ENCODE peak calls at places on chromosomes 2 and 18, in eight cellular contexts. G, X, D, F, I, E, S and N are unnamed samples. For H3K4me1, the result is how much of the 10 kb centered on the place peaks cover.

GRCh38 chr2:128327180-128327964 is 8.7 kb upstream of the HS6ST1 start:
- DNase-seq in G (no peak), X (no peak), D (no peak), F (no peak), I (no peak), E (no peak), S (no peak), N (no peak)

GRCh38 chr2:47303341-47304148 is 99.4 kb upstream of the MSH2 start:
- DNase-seq in G (peak), X (no peak), D (no peak), F (no peak), I (no peak), E (no peak), S (no peak), N (no peak)

GRCh38 chr2:82230406-82230805 is 1925.9 kb upstream of the LRRTM1 start:
- DNase-seq in G (no peak), X (no peak), D (no peak), F (no peak), I (no peak), E (no peak), S (no peak), N (no peak)

GRCh38 chr18:68275616-68276015 is 439.3 kb downstream of the TMX3 start:
- DNase-seq in G (peak), X (peak), D (no peak), F (no peak), I (no peak), E (no peak), S (no peak), N (no peak)

GRCh38 chr2:36780231-36780808 is 83.8 kb downstream of the VIT start:
- DNase-seq in G (peak), X (peak), D (no peak), F (peak), I (no peak), E (no peak), S (no peak), N (no peak)

GRCh38 chr2:8984152-8984551 is 19.3 kb downstream of the MBOAT2 start:
- DNase-seq in G (no peak), X (peak), D (no peak), F (no peak), I (no peak), E (no peak), S (no peak), N (no peak)

GRCh38 chr2:102386004-102386403 is 30.4 kb downstream of the IL18R1 start:
- DNase-seq in G (no peak), X (no peak), D (no peak), F (no peak), I (no peak), E (no peak), S (no peak), N (no peak)

GRCh38 chr2:8298783-8299182 is 383.1 kb upstream of the ID2 start:
- DNase-seq in G (no peak), X (peak), D (no peak), F (no peak), I (no peak), E (no peak), S (no peak), N (no peak)

GRCh38 chr2:30979822-30980245 is 158.4 kb downstream of the GALNT14 start:
- DNase-seq in G (peak), X (peak), D (peak), F (no peak), I (no peak), E (no peak), S (no peak), N (no peak)

GRCh38 chr2:102238039-102238756 is 51.4 kb downstream of the IL1RL2 start:
- DNase-seq in G (peak), X (peak), D (no peak), F (no peak), I (no peak), E (no peak), S (no peak), N (no peak)

GRCh38 chr2:241546771-241547498 is 11.6 kb upstream of the BOK start:
- DNase-seq in G (peak), X (peak), D (no peak), F (peak), I (no peak), E (no peak), S (no peak), N (no peak)

GRCh38 chr2:139365189-139365588 is 585.0 kb upstream of the NXPH2 start:
- DNase-seq in G (no peak), X (no peak), D (no peak), F (no peak), I (no peak), E (no peak), S (no peak), N (no peak)

GRCh38 chr18:7902399-7902839 is 335.3 kb downstream of the PTPRM start:
- DNase-seq in G (peak), X (peak), D (no peak), F (no peak), I (no peak), E (no peak), S (no peak), N (no peak)

GRCh38 chr2:985317-985898 is 34.8 kb downstream of the SNTG2 start:
- DNase-seq in G (no peak), X (no peak), D (no peak), F (no peak), I (no peak), E (no peak), S (no peak), N (no peak)

GRCh38 chr2:179285060-179285459 is 20.4 kb upstream of the SESTD1 start:
- DNase-seq in G (no peak), X (no peak), D (no peak), F (no peak), I (no peak), E (no peak), S (no peak), N (no peak)

GRCh38 chr2:54438271-54438670 is 17.9 kb upstream of the SPTBN1 start:
- DNase-seq in G (no peak), X (peak), D (no peak), F (no peak), I (no peak), E (no peak), S (no peak), N (no peak)

GRCh38 chr2:221103930-221104329 is 468.2 kb downstream of the EPHA4 start:
- DNase-seq in G (no peak), X (peak), D (no peak), F (no peak), I (no peak), E (no peak), S (no peak), N (no peak)
- H3K4me3 ChIP-seq in G (no peak), X (no peak), D (peak), F (no peak), I (no peak), E (no peak), S (no peak), N (no peak)

GRCh38 chr18:51355841-51356240 is 158.4 kb upstream of the MEX3C start:
- DNase-seq in G (no peak), X (no peak), D (no peak), F (no peak), I (no peak), E (no peak), S (no peak), N (no peak)

GRCh38 chr18:51363384-51363783 is 165.9 kb upstream of the MEX3C start:
- DNase-seq in G (no peak), X (no peak), D (no peak), F (no peak), I (no peak), E (no peak), S (no peak), N (no peak)

DNA sequence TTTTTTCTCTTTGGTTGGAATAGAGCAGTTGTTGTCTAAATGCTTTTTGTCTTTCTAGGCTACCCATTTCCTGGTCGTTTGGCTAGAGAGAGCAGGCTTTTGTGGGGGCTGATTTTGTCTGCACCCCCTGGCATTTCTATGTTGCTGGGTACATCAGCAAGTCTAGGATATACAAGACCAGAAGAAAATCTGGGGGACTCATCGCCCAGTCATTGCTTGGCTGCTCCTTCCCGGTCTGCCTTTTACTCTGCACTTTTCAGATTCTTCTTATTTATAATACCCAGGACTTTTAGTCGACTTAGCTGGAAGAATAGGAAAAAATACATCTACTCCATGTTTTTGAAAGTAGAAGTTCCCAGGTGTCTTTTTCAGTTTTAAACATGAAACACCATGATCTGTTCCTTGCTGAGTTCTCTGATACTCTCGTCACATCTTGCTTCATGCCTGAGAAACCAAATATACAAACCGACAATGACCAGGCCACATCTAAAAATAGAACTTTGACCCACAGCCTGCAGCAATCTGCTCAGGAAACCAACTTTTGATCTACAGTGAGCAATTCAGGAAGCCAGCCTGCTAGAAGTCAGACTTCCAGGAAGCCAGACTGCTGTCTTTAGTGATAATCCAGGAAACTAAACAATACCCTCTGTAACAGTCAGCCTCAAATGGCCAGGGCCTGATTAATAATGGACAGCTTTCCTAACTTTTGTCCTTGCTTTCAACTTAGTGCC is 163.8 kb upstream of the MEX3C start:
- DNase-seq in G (no peak), X (no peak), D (no peak), F (no peak), I (no peak), E (no peak), S (no peak), N (no peak)
- H3K27ac ChIP-seq in G (no peak), X (no peak), D (no peak), F (no peak), I (no peak), E (no peak), S (no peak), N (no peak)

GRCh38 chr2:118118479-118118878 is 30.2 kb downstream of the INSIG2 start:
- DNase-seq in G (no peak), X (no peak), D (no peak), F (no peak), I (no peak), E (no peak), S (no peak), N (no peak)

GRCh38 chr2:118119158-118119715 is 31.0 kb downstream of the INSIG2 start:
- DNase-seq in G (no peak), X (no peak), D (no peak), F (no peak), I (no peak), E (no peak), S (no peak), N (no peak)

GRCh38 chr2:118121101-118121500 is 32.8 kb downstream of the INSIG2 start:
- DNase-seq in G (no peak), X (no peak), D (no peak), F (no peak), I (peak), E (no peak), S (no peak), N (no peak)

GRCh38 chr2:118121986-118122767 is 33.9 kb downstream of the INSIG2 start:
- DNase-seq in G (no peak), X (no peak), D (no peak), F (no peak), I (no peak), E (no peak), S (no peak), N (no peak)

GRCh38 chr2:118120001-118120400 is 31.7 kb downstream of the INSIG2 start:
- DNase-seq in G (no peak), X (no peak), D (no peak), F (no peak), I (no peak), E (no peak), S (no peak), N (no peak)
- H3K4me1 ChIP-seq in G (under half), X (under half), D (under half), F (under half), I (under half), E (under half), S (under half), N (under half)

DNA sequence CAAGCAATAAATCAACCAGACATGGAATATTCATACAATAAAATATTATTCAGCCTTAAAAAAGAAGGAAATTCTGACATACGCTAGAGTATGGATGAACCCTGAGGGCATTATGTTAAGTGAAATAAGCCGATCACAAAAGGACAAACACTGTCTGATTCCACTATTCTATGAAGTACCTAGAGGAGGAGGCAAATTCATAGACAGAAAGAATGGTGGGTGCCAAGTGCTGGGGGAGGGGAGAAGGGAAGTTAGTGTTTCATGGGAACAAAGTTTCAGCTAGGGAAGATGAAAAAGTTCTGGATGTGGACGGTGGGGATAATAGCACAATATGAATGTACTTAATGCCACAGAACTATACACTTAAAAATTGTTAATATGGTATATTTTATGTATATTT is 19.8 kb downstream of the SMAD7 start:
- DNase-seq in G (no peak), X (no peak), D (no peak), F (no peak), I (no peak), E (no peak), S (no peak), N (no peak)
- H3K4me3 ChIP-seq in G (no peak), X (no peak), D (peak), F (no peak), I (no peak), E (no peak), S (no peak), N (no peak)

GRCh38 chr2:15561574-15562344 is 625 bp upstream of the NBAS start:
- DNase-seq in G (peak), X (peak), D (no peak), F (no peak), I (no peak), E (no peak), S (peak), N (peak)
- H3K27ac ChIP-seq in G (peak), X (peak), D (peak), F (peak), I (peak), E (peak), S (peak), N (peak)

DNA sequence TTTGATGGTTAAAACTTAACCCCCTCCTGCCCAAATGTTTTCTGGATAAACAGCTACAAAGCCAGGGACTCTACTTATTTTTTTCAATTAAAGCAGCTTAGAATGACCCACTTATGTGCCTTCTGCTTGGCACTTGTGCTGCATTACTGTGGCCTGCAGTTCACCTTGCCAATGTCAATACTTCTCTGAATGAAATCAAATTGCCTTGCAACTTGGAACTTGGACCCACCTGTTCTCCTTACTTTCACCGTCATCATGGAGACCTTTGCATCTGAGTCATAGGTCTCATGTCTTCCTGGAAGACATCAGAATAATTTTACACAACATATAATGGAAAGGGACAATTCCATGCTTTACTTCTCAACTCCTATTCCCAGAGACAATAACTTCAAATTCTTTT is 92.1 kb upstream of the FHL2 start:
- DNase-seq in G (no peak), X (no peak), D (no peak), F (no peak), I (no peak), E (no peak), S (no peak), N (no peak)
- H3K4me1 ChIP-seq in G (under half), X (under half), D (under half), F (under half), I (under half), E (under half), S (under half), N (under half)

DNA sequence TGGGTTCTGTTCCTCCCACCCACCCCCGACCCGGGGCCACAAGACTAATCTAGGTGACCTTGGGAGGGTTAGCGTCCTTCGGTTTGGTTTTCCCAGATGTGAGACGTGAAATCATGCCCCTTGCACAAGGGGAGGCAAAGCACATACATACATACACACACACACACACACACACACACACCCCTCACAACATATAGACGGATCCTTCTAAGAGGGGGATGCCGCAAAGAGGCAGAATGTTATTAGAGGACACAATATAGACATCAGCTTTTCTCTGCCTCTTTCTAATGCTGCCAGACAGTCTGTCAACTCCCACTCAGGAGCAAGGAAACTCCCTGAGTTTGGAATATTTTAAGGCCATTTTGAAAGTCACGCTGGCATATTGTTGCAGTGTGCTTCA is 636 bp upstream of the RBMS1 start:
- DNase-seq in G (no peak), X (peak), D (no peak), F (no peak), I (no peak), E (no peak), S (no peak), N (no peak)
- H3K4me3 ChIP-seq in G (peak), X (peak), D (peak), F (peak), I (peak), E (peak), S (peak), N (peak)

GRCh38 chr2:205683991-205684390 is 1.7 kb downstream of the NRP2 start:
- DNase-seq in G (no peak), X (no peak), D (no peak), F (no peak), I (no peak), E (no peak), S (no peak), N (no peak)

GRCh38 chr2:205680903-205681302 is 1.4 kb upstream of the NRP2 start:
- DNase-seq in G (no peak), X (no peak), D (no peak), F (no peak), I (peak), E (no peak), S (no peak), N (no peak)

GRCh38 chr2:205683179-205683978 is 1.1 kb downstream of the NRP2 start:
- DNase-seq in G (peak), X (peak), D (no peak), F (no peak), I (no peak), E (no peak), S (no peak), N (no peak)

GRCh38 chr2:205681836-205682238 is 464 bp upstream of the NRP2 start:
- DNase-seq in G (no peak), X (peak), D (no peak), F (no peak), I (no peak), E (no peak), S (peak), N (no peak)

GRCh38 chr2:205682239-205683021 is at the start of gene NRP2:
- DNase-seq in G (peak), X (peak), D (no peak), F (peak), I (peak), E (peak), S (peak), N (no peak)
- H3K27ac ChIP-seq in G (peak), X (peak), D (peak), F (no peak), I (peak), E (peak), S (peak), N (no peak)